ENCODE peak calls at places on chromosomes 5 and 9, in seven cellular contexts. R is spleen, G is stomach, E is endodermal cell, Y is IMR-90, L is kidney, S is left ventricle myocardium inferior. B is an unnamed sample. For H3K4me1, the result is how much of the 10 kb centered on the place peaks cover.

GRCh38 chr5:163165277-163165676 is 272.1 kb upstream of the CCNG1 start:
- DNase-seq in R (no peak), G (no peak), E (no peak), Y (no peak), L (no peak), S (no peak), B (no peak)

GRCh38 chr5:150781706-150782614 is 3.4 kb downstream of the SMIM3 start:
- DNase-seq in R (no peak), G (peak), E (peak), Y (peak), L (peak), S (peak), B (no peak)

GRCh38 chr5:73355083-73355482 is 93.5 kb downstream of the FOXD1 start:
- DNase-seq in R (no peak), G (no peak), E (no peak), Y (peak), L (no peak), S (no peak), B (no peak)

GRCh38 chr5:113122053-113122452 is 145.5 kb downstream of the DCP2 start:
- DNase-seq in R (no peak), G (no peak), E (no peak), Y (peak), L (no peak), S (peak), B (no peak)

GRCh38 chr5:179766726-179767455 is 26.9 kb upstream of the LTC4S start:
- DNase-seq in R (no peak), G (no peak), E (no peak), Y (no peak), L (no peak), S (no peak), B (no peak)

GRCh38 chr5:65263291-65263690 is 218.4 kb downstream of the ADAMTS6 start:
- DNase-seq in R (no peak), G (no peak), E (no peak), Y (peak), L (no peak), S (no peak), B (no peak)

GRCh38 chr5:147560982-147561381 is 51.1 kb upstream of the DPYSL3 start:
- DNase-seq in R (no peak), G (no peak), E (peak), Y (no peak), L (no peak), S (no peak), B (no peak)

GRCh38 chr5:116361171-116361967 is 213.3 kb downstream of the SEMA6A start:
- DNase-seq in R (peak), G (peak), E (peak), Y (no peak), L (peak), S (peak), B (no peak)

GRCh38 chr5:102561894-102562760 is 63.3 kb upstream of the SLCO6A1 start:
- DNase-seq in R (no peak), G (no peak), E (peak), Y (peak), L (no peak), S (no peak), B (no peak)

GRCh38 chr9:134065720-134066419 is 2.0 kb downstream of the BRD3 start:
- DNase-seq in R (peak), G (peak), E (peak), Y (peak), L (peak), S (no peak), B (no peak)

GRCh38 chr5:33794550-33795300 is 97.1 kb downstream of the ADAMTS12 start:
- DNase-seq in R (no peak), G (no peak), E (no peak), Y (peak), L (no peak), S (no peak), B (no peak)

GRCh38 chr9:16368425-16369087 is 501.9 kb downstream of the BNC2 start:
- DNase-seq in R (no peak), G (no peak), E (no peak), Y (peak), L (no peak), S (no peak), B (no peak)

GRCh38 chr5:91840412-91840811 is 457.3 kb upstream of the ARRDC3 start:
- DNase-seq in R (no peak), G (no peak), E (no peak), Y (no peak), L (no peak), S (no peak), B (no peak)

GRCh38 chr5:93355691-93356090 is 225.3 kb downstream of the NR2F1-AS1 start:
- DNase-seq in R (no peak), G (no peak), E (no peak), Y (no peak), L (no peak), S (no peak), B (no peak)

GRCh38 chr5:116418016-116418415 is 156.6 kb downstream of the SEMA6A start:
- DNase-seq in R (no peak), G (no peak), E (no peak), Y (no peak), L (no peak), S (no peak), B (no peak)

GRCh38 chr5:169906745-169907649 is 73.3 kb downstream of the INSYN2B start:
- DNase-seq in R (no peak), G (no peak), E (peak), Y (peak), L (no peak), S (no peak), B (no peak)

GRCh38 chr5:94017579-94017978 is 276.2 kb upstream of the POU5F2 start:
- DNase-seq in R (no peak), G (no peak), E (no peak), Y (peak), L (no peak), S (no peak), B (no peak)

GRCh38 chr5:74543162-74543995 is 97.1 kb downstream of the ENC1 start:
- DNase-seq in R (no peak), G (no peak), E (peak), Y (peak), L (peak), S (no peak), B (no peak)

GRCh38 chr9:114895605-114896004 is 34.8 kb downstream of the TNFSF8 start:
- DNase-seq in R (no peak), G (no peak), E (no peak), Y (peak), L (no peak), S (no peak), B (no peak)
- H3K4me1 ChIP-seq in R (half or more), G (under half), E (under half), Y (under half), L (under half), S (under half), B (half or more)

DNA sequence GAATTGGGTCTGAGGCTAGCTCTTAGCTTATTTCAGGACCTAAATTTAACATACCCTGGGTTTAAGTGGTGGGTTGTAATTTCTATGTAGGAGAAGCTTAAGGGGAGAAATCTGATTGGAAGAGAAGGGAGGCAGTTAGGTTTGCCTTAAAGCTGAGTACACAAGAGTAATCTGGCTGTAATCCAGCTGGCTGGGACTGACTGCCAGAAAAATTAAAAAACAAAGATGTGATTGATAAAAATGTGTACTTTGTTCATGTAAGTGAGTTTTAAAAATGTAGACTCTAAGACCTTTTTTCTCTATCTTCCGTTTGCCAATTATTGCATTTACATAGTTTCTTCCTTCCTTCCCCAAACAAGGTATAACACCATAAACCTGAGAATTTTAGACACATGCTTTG is 17.4 kb upstream of the MSMP start:
- DNase-seq in R (no peak), G (peak), E (no peak), Y (no peak), L (no peak), S (no peak), B (no peak)
- H3K27ac ChIP-seq in R (peak), G (peak), E (no peak), Y (no peak), L (peak), S (peak), B (no peak)

DNA sequence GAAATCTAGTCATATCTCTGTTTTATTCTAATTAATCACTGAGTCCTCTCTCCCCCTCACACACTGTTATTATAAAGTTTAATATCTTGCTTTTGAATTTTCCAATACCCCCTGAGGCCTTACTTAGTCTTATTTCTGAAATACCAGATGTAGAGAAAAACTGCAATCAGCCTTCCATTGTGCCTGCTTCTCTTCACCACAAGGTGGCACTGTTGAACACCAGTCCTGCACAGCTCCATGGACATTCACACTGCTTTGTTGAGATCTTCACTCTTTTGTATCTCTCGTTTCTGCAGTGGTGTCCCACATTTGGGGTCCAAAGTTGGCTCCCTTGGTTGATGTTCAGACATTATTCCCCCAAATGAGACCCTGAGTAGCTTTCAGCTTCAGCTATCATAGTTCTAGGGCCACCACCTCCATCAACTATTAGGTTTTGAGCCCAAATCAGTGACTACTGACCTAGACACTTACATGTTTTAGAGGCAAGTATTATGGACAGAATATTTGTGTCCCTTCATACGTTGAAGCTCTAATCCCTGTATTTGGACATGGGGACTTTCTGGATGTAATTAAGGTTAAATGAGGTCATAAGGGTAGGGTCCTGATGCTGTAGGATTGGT is 24.3 kb downstream of the BOD1 start:
- DNase-seq in R (no peak), G (no peak), E (peak), Y (no peak), L (no peak), S (no peak), B (no peak)
- TF ChIP-seq CTCF in R (no peak), G (peak), E (peak), Y (peak), L (no peak), S (peak), B (no peak)

DNA sequence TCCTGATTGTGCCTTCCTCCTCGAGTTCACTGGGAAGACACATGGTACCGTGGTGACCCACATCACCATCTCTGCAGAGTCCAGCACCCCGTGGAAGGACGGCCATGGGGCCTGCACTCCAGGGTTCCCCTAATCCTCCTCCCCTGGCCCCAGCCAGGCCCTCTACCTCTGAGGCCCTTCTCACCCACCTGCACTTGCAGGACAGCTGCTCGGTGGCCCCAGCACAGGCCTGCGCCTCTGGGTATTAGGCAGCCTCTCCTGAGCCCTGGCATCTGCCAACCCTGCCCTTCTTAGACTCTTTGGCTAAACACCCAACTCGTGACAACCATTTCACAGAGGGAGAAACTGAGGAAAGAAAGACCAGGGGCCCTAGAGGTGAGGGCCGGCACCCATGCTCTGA is 28.9 kb upstream of the CPLX2 start:
- DNase-seq in R (no peak), G (no peak), E (no peak), Y (no peak), L (no peak), S (no peak), B (no peak)
- H3K4me1 ChIP-seq in R (under half), G (under half), E (under half), Y (under half), L (under half), S (under half), B (under half)